ENCODE peak calls at places on chromosomes 13 and 19, in ten cellular contexts. One of them, this sample, is unnamed.

GRCh38 chr19:45177817-45178261 is at the start of gene TRAPPC6A:
- DNase-seq in vagina: no peak
- DNase-seq in adrenal gland: no peak
- DNase-seq in esophagus squamous epithelium: no peak
- DNase-seq in lung: no peak
- DNase-seq in fibroblast of lung: peak
- DNase-seq in IMR-90: peak
- DNase-seq in kidney: no peak
- DNase-seq in AG10803: peak
- DNase-seq in dorsolateral prefrontal cortex: no peak
- DNase-seq in this sample: peak

GRCh38 chr19:40807147-40808020 is 8.4 kb downstream of the EGLN2 start:
- DNase-seq in vagina: no peak
- DNase-seq in adrenal gland: no peak
- DNase-seq in esophagus squamous epithelium: no peak
- DNase-seq in lung: no peak
- DNase-seq in fibroblast of lung: no peak
- DNase-seq in IMR-90: no peak
- DNase-seq in kidney: no peak
- DNase-seq in AG10803: no peak
- DNase-seq in dorsolateral prefrontal cortex: no peak
- DNase-seq in this sample: no peak

GRCh38 chr13:110346661-110347067 is 39.6 kb downstream of the COL4A2 start:
- DNase-seq in vagina: no peak
- DNase-seq in adrenal gland: no peak
- DNase-seq in esophagus squamous epithelium: no peak
- DNase-seq in lung: no peak
- DNase-seq in fibroblast of lung: no peak
- DNase-seq in IMR-90: no peak
- DNase-seq in kidney: no peak
- DNase-seq in AG10803: no peak
- DNase-seq in dorsolateral prefrontal cortex: no peak
- DNase-seq in this sample: no peak

GRCh38 chr13:42930136-42930535 is 61.9 kb downstream of the EPSTI1 start:
- DNase-seq in vagina: no peak
- DNase-seq in adrenal gland: no peak
- DNase-seq in esophagus squamous epithelium: no peak
- DNase-seq in lung: no peak
- DNase-seq in fibroblast of lung: no peak
- DNase-seq in IMR-90: no peak
- DNase-seq in kidney: no peak
- DNase-seq in AG10803: no peak
- DNase-seq in dorsolateral prefrontal cortex: no peak
- DNase-seq in this sample: no peak

GRCh38 chr13:49821216-49821820 is 28.8 kb upstream of the KPNA3 start:
- DNase-seq in vagina: no peak
- DNase-seq in adrenal gland: peak
- DNase-seq in esophagus squamous epithelium: no peak
- DNase-seq in lung: no peak
- DNase-seq in fibroblast of lung: no peak
- DNase-seq in IMR-90: no peak
- DNase-seq in kidney: no peak
- DNase-seq in AG10803: peak
- DNase-seq in dorsolateral prefrontal cortex: no peak
- DNase-seq in this sample: no peak

GRCh38 chr13:98541701-98542203 is 35.2 kb downstream of the STK24 start:
- DNase-seq in vagina: no peak
- DNase-seq in adrenal gland: no peak
- DNase-seq in esophagus squamous epithelium: no peak
- DNase-seq in lung: no peak
- DNase-seq in fibroblast of lung: no peak
- DNase-seq in IMR-90: no peak
- DNase-seq in kidney: no peak
- DNase-seq in AG10803: no peak
- DNase-seq in dorsolateral prefrontal cortex: no peak
- DNase-seq in this sample: no peak

GRCh38 chr19:45527731-45528130 is 20.5 kb downstream of the VASP start:
- DNase-seq in vagina: no peak
- DNase-seq in adrenal gland: no peak
- DNase-seq in esophagus squamous epithelium: no peak
- DNase-seq in lung: no peak
- DNase-seq in fibroblast of lung: no peak
- DNase-seq in IMR-90: no peak
- DNase-seq in kidney: peak
- DNase-seq in AG10803: no peak
- DNase-seq in dorsolateral prefrontal cortex: no peak
- DNase-seq in this sample: no peak

GRCh38 chr19:48735031-48735615 is 5.3 kb downstream of the RASIP1 start:
- DNase-seq in vagina: no peak
- DNase-seq in adrenal gland: no peak
- DNase-seq in esophagus squamous epithelium: no peak
- DNase-seq in lung: no peak
- DNase-seq in fibroblast of lung: peak
- DNase-seq in IMR-90: no peak
- DNase-seq in kidney: peak
- DNase-seq in AG10803: no peak
- DNase-seq in dorsolateral prefrontal cortex: no peak
- DNase-seq in this sample: no peak

GRCh38 chr13:102028846-102029245 is 373.0 kb downstream of the FGF14 start:
- DNase-seq in vagina: no peak
- DNase-seq in adrenal gland: no peak
- DNase-seq in esophagus squamous epithelium: no peak
- DNase-seq in lung: no peak
- DNase-seq in fibroblast of lung: no peak
- DNase-seq in IMR-90: no peak
- DNase-seq in kidney: no peak
- DNase-seq in AG10803: no peak
- DNase-seq in dorsolateral prefrontal cortex: no peak
- DNase-seq in this sample: no peak

GRCh38 chr13:19957320-19958118 is 1.0 kb upstream of the ZMYM2 start:
- DNase-seq in vagina: peak
- DNase-seq in adrenal gland: peak
- DNase-seq in esophagus squamous epithelium: peak
- DNase-seq in lung: peak
- DNase-seq in fibroblast of lung: peak
- DNase-seq in IMR-90: peak
- DNase-seq in kidney: peak
- DNase-seq in AG10803: peak
- DNase-seq in dorsolateral prefrontal cortex: peak
- DNase-seq in this sample: no peak

GRCh38 chr13:25648996-25649633 is 277.3 kb downstream of the ATP8A2 start:
- DNase-seq in vagina: no peak
- DNase-seq in adrenal gland: no peak
- DNase-seq in esophagus squamous epithelium: no peak
- DNase-seq in lung: no peak
- DNase-seq in fibroblast of lung: no peak
- DNase-seq in IMR-90: no peak
- DNase-seq in kidney: no peak
- DNase-seq in AG10803: no peak
- DNase-seq in dorsolateral prefrontal cortex: no peak
- DNase-seq in this sample: no peak

GRCh38 chr13:108902557-108903155 is 273.2 kb downstream of the MYO16 start:
- DNase-seq in vagina: no peak
- DNase-seq in adrenal gland: no peak
- DNase-seq in esophagus squamous epithelium: no peak
- DNase-seq in lung: no peak
- DNase-seq in fibroblast of lung: no peak
- DNase-seq in IMR-90: no peak
- DNase-seq in kidney: no peak
- DNase-seq in AG10803: no peak
- DNase-seq in dorsolateral prefrontal cortex: no peak
- DNase-seq in this sample: no peak

GRCh38 chr19:10403137-10404021 is at the start of gene CDC37:
- DNase-seq in vagina: peak
- DNase-seq in adrenal gland: peak
- DNase-seq in esophagus squamous epithelium: peak
- DNase-seq in lung: peak
- DNase-seq in fibroblast of lung: peak
- DNase-seq in IMR-90: peak
- DNase-seq in kidney: peak
- DNase-seq in AG10803: peak
- DNase-seq in dorsolateral prefrontal cortex: peak
- DNase-seq in this sample: peak

GRCh38 chr13:62110079-62110478 is 694.4 kb upstream of the PCDH20 start:
- DNase-seq in vagina: no peak
- DNase-seq in adrenal gland: no peak
- DNase-seq in esophagus squamous epithelium: no peak
- DNase-seq in lung: no peak
- DNase-seq in fibroblast of lung: no peak
- DNase-seq in IMR-90: no peak
- DNase-seq in kidney: no peak
- DNase-seq in AG10803: no peak
- DNase-seq in dorsolateral prefrontal cortex: no peak
- DNase-seq in this sample: no peak

GRCh38 chr13:44004881-44005280 is 125.2 kb downstream of the LACC1 start:
- DNase-seq in vagina: no peak
- DNase-seq in adrenal gland: no peak
- DNase-seq in esophagus squamous epithelium: no peak
- DNase-seq in lung: no peak
- DNase-seq in fibroblast of lung: peak
- DNase-seq in IMR-90: peak
- DNase-seq in kidney: no peak
- DNase-seq in AG10803: peak
- DNase-seq in dorsolateral prefrontal cortex: no peak
- DNase-seq in this sample: peak

GRCh38 chr19:54573330-54573872 is at the start of gene LILRA2:
- DNase-seq in vagina: peak
- DNase-seq in adrenal gland: no peak
- DNase-seq in esophagus squamous epithelium: no peak
- DNase-seq in lung: peak
- DNase-seq in fibroblast of lung: no peak
- DNase-seq in IMR-90: no peak
- DNase-seq in kidney: no peak
- DNase-seq in AG10803: no peak
- DNase-seq in dorsolateral prefrontal cortex: no peak
- DNase-seq in this sample: no peak

GRCh38 chr19:7595466-7596133 is at the start of gene CAMSAP3:
- DNase-seq in vagina: no peak
- DNase-seq in adrenal gland: no peak
- DNase-seq in esophagus squamous epithelium: no peak
- DNase-seq in lung: peak
- DNase-seq in fibroblast of lung: peak
- DNase-seq in IMR-90: no peak
- DNase-seq in kidney: peak
- DNase-seq in AG10803: peak
- DNase-seq in dorsolateral prefrontal cortex: peak
- DNase-seq in this sample: no peak
- H3K4me3 ChIP-seq in vagina: peak
- H3K4me3 ChIP-seq in adrenal gland: peak
- H3K4me3 ChIP-seq in esophagus squamous epithelium: peak
- H3K4me3 ChIP-seq in lung: peak
- H3K4me3 ChIP-seq in fibroblast of lung: no peak
- H3K4me3 ChIP-seq in IMR-90: peak
- H3K4me3 ChIP-seq in kidney: peak
- H3K4me3 ChIP-seq in AG10803: no peak
- H3K4me3 ChIP-seq in dorsolateral prefrontal cortex: peak
- H3K4me3 ChIP-seq in this sample: no peak

DNA sequence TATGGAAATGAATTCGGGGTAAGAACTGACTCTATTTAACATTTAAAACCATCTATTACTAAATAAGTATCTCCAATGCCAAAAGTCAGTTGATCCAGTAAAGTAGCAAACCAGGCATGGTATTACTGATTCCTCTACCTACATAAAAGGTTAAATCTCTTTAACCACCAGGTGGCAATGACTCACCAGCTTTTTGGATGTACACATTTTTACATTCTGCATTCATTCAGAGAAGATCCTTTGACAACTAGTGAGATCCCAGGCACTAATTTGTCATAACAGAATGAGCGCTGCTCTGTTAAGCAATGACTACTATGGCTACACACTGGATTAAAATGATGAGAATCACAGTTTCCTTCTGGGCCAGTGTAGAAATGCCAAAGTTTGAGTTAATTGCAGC is 329.8 kb upstream of the GPC6 start:
- DNase-seq in vagina: no peak
- DNase-seq in adrenal gland: no peak
- DNase-seq in esophagus squamous epithelium: no peak
- DNase-seq in lung: no peak
- DNase-seq in fibroblast of lung: peak
- DNase-seq in IMR-90: peak
- DNase-seq in kidney: no peak
- DNase-seq in AG10803: peak
- DNase-seq in dorsolateral prefrontal cortex: no peak
- DNase-seq in this sample: no peak
- TF ChIP-seq CTCF in vagina: no peak
- TF ChIP-seq CTCF in adrenal gland: no peak
- TF ChIP-seq CTCF in esophagus squamous epithelium: no peak
- TF ChIP-seq CTCF in lung: no peak
- TF ChIP-seq CTCF in fibroblast of lung: no peak
- TF ChIP-seq CTCF in IMR-90: no peak
- TF ChIP-seq CTCF in kidney: no peak
- TF ChIP-seq CTCF in AG10803: no peak
- TF ChIP-seq CTCF in dorsolateral prefrontal cortex: no peak
- TF ChIP-seq CTCF in this sample: no peak

GRCh38 chr19:46718157-46718933 is 1.4 kb upstream of the PRKD2 start:
- DNase-seq in vagina: no peak
- DNase-seq in adrenal gland: no peak
- DNase-seq in esophagus squamous epithelium: no peak
- DNase-seq in lung: no peak
- DNase-seq in fibroblast of lung: no peak
- DNase-seq in IMR-90: no peak
- DNase-seq in kidney: no peak
- DNase-seq in AG10803: no peak
- DNase-seq in dorsolateral prefrontal cortex: no peak
- DNase-seq in this sample: no peak
- H3K4me3 ChIP-seq in vagina: no peak
- H3K4me3 ChIP-seq in adrenal gland: peak
- H3K4me3 ChIP-seq in esophagus squamous epithelium: peak
- H3K4me3 ChIP-seq in lung: no peak
- H3K4me3 ChIP-seq in fibroblast of lung: no peak
- H3K4me3 ChIP-seq in IMR-90: no peak
- H3K4me3 ChIP-seq in kidney: no peak
- H3K4me3 ChIP-seq in AG10803: no peak
- H3K4me3 ChIP-seq in dorsolateral prefrontal cortex: no peak
- H3K4me3 ChIP-seq in this sample: no peak

DNA sequence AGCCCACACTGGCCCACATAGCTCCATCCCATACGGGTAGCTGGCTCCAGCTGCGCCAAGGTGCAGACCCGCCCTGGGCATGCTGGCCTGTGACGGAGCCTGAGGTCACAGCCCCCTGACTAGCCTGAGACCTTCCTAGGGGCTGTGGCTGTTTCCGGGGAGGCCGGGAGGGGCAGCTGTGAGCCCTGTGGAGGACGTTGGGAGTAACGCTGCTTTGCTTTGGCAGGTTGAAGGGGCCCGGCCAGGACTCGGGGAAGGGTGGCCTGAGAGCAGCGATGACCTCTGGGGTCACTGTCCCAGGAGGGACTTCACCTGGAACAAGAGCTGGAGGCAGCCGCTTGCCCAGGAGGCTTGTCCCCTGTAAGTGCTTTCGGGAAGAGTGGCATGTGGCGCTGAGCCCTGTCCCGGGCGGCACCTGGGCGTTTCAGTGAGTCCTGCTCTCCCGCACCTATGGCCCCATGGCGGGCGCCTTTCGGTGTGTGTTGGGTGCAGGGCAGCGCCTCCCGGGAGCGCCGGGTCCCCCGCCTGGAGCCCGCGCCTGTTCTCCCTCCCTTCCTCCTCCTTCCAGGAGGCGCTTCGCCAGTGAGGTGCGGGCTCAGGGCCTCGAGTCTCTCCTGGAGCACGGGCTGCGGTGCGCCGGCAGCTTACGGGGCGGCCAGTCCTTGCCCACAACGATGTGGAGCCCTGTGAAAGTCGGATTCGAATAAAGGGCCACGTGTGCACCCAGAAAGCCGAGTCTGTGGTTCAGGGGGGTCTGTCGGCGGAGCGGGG is 1.1 kb upstream of the FAM174C start:
- DNase-seq in vagina: peak
- DNase-seq in adrenal gland: peak
- DNase-seq in esophagus squamous epithelium: no peak
- DNase-seq in lung: no peak
- DNase-seq in fibroblast of lung: no peak
- DNase-seq in IMR-90: no peak
- DNase-seq in kidney: peak
- DNase-seq in AG10803: no peak
- DNase-seq in dorsolateral prefrontal cortex: no peak
- DNase-seq in this sample: no peak
- TF ChIP-seq CTCF in vagina: no peak
- TF ChIP-seq CTCF in adrenal gland: no peak
- TF ChIP-seq CTCF in esophagus squamous epithelium: no peak
- TF ChIP-seq CTCF in lung: no peak
- TF ChIP-seq CTCF in fibroblast of lung: no peak
- TF ChIP-seq CTCF in IMR-90: no peak
- TF ChIP-seq CTCF in kidney: no peak
- TF ChIP-seq CTCF in AG10803: no peak
- TF ChIP-seq CTCF in dorsolateral prefrontal cortex: no peak
- TF ChIP-seq CTCF in this sample: no peak

This sample was measured in AG04449.